ENCODE peak calls at places on chromosomes 4 and X, in four cellular contexts. I is upper lobe of right lung, E is heart left ventricle, V is HFFc6. K is an unnamed sample.

GRCh38 chr4:98932539-98932938 is 3.6 kb upstream of the EIF4E start:
- DNase-seq in I (no peak), E (no peak), V (peak; percentile 71), K (peak; percentile 57)

GRCh38 chr4:41323706-41324105 is 67.0 kb downstream of the UCHL1 start:
- DNase-seq in E (no peak), I (no peak), V (peak; percentile 3), K (no peak)

GRCh38 chr4:138611721-138612120 is 369.6 kb upstream of the SLC7A11 start:
- DNase-seq in V (no peak), E (no peak), I (no peak), K (no peak)

GRCh38 chr4:187268940-187269339 is 545.3 kb upstream of the FAT1 start:
- DNase-seq in E (no peak), I (no peak), V (peak; percentile 59), K (peak; percentile 30)

GRCh38 chr4:36053931-36054330 is 190.4 kb downstream of the ARAP2 start:
- DNase-seq in I (no peak), V (no peak), E (no peak), K (no peak)

GRCh38 chrX:100587846-100588245 is 3.1 kb downstream of the TNMD start:
- DNase-seq in E (no peak), V (no peak), I (no peak), K (no peak)

GRCh38 chr4:148790691-148791090 is 348.5 kb upstream of the NR3C2 start:
- DNase-seq in V (no peak), I (no peak), E (no peak), K (no peak)

GRCh38 chrX:11351375-11352295 is 58.4 kb downstream of the AMELX start:
- DNase-seq in I (no peak), V (peak; percentile 64), E (peak; percentile 64), K (peak; percentile 85)

GRCh38 chr4:11585506-11585905 is 156.8 kb upstream of the HS3ST1 start:
- DNase-seq in V (no peak), E (peak; percentile 10), I (no peak), K (no peak)

GRCh38 chr4:123659759-123660158 is 263.2 kb downstream of the SPRY1 start:
- DNase-seq in E (no peak), V (no peak), I (no peak), K (no peak)

GRCh38 chrX:41344053-41344452 is 10.1 kb downstream of the DDX3X start:
- DNase-seq in V (no peak), I (no peak), E (no peak), K (no peak)

GRCh38 chr4:26493461-26493860 is 3.2 kb upstream of the CCKAR start:
- DNase-seq in E (no peak), I (no peak), V (no peak), K (no peak)

GRCh38 chr4:78568640-78569261 is 17.2 kb downstream of the ANXA3 start:
- DNase-seq in I (no peak), E (no peak), V (no peak), K (no peak)

GRCh38 chr4:15455290-15455689 is 14.4 kb upstream of the CC2D2A start:
- DNase-seq in V (no peak), I (no peak), E (no peak), K (peak; percentile 43)

GRCh38 chr4:140260227-140260626 is 106.2 kb upstream of the MAML3 start:
- DNase-seq in V (peak; percentile 82), I (no peak), E (no peak), K (peak; percentile 69)

GRCh38 chrX:53320543-53321215 is 39.3 kb upstream of the IQSEC2 start:
- DNase-seq in I (peak; percentile 64), E (no peak), V (no peak), K (no peak)

GRCh38 chr4:81635747-81636146 is 164.0 kb upstream of the RASGEF1B start:
- DNase-seq in I (peak; percentile 69), V (no peak), E (peak; percentile 15), K (no peak)

GRCh38 chrX:113059714-113060113 is 219.1 kb upstream of the AMOT start:
- DNase-seq in E (no peak), V (no peak), I (no peak), K (peak; percentile 2)

GRCh38 chr4:138310991-138311390 is 68.8 kb upstream of the SLC7A11 start:
- DNase-seq in V (peak; percentile 52), I (no peak), E (no peak), K (peak; percentile 43)

GRCh38 chrX:100593142-100593541 is 8.4 kb downstream of the TNMD start:
- DNase-seq in V (no peak), E (no peak), I (no peak), K (no peak)

GRCh38 chrX:150693782-150694574 is 782 bp downstream of the MTMR1 start:
- DNase-seq in I (peak; percentile 82), V (peak; percentile 84), E (peak; percentile 27), K (peak; percentile 57)

GRCh38 chr4:88613417-88613875 is 21.2 kb downstream of the HERC3 start:
- DNase-seq in E (no peak), V (no peak), I (no peak), K (no peak)

GRCh38 chr4:40918330-40918729 is 168.6 kb downstream of the NSUN7 start:
- DNase-seq in I (no peak), E (peak; percentile 59), V (peak; percentile 83), K (peak; percentile 64)

GRCh38 chr4:95231713-95232112 is 317.1 kb downstream of the UNC5C start:
- DNase-seq in V (no peak), E (no peak), I (no peak), K (no peak)

GRCh38 chr4:148310756-148311155 is 131.5 kb downstream of the NR3C2 start:
- DNase-seq in E (no peak), I (no peak), V (no peak), K (no peak)

GRCh38 chr4:21992330-21992729 is 43.8 kb upstream of the KCNIP4 start:
- DNase-seq in I (no peak), E (no peak), V (peak; percentile 10), K (peak; percentile 56)

GRCh38 chrX:45424341-45424740 is 223.7 kb upstream of the DIPK2B start:
- DNase-seq in V (peak; percentile 13), I (no peak), E (no peak), K (no peak)

GRCh38 chr4:3441501-3442459 is at the start of gene HGFAC:
- DNase-seq in E (no peak), I (no peak), V (no peak), K (no peak)

GRCh38 chrX:10569946-10570345 is 50.4 kb downstream of the MID1 start:
- DNase-seq in V (peak; percentile 13), E (peak; percentile 14), I (no peak), K (no peak)

GRCh38 chrX:40154853-40155616 is 57.3 kb upstream of the BCOR start:
- DNase-seq in I (peak; percentile 77), E (peak; percentile 76), V (no peak), K (peak; percentile 55)

GRCh38 chr4:41385486-41385885 is 128.8 kb downstream of the UCHL1 start:
- DNase-seq in V (no peak), I (no peak), E (no peak), K (no peak)

GRCh38 chr4:140099993-140100392 is 54.0 kb downstream of the MAML3 start:
- DNase-seq in E (peak; percentile 42), I (peak; percentile 66), V (no peak), K (no peak)

GRCh38 chr4:125323547-125324100 is 8.9 kb downstream of the FAT4 start:
- DNase-seq in I (no peak), V (peak; percentile 50), E (no peak), K (peak; percentile 71)